ENCODE peak calls at places on chromosomes 16 and 17, in five cellular contexts. G is H1, K is K562, T is HepG2, B is GM12878. A is an unnamed sample. For H3K4me1, the result is how much of the 10 kb centered on the place peaks cover.

GRCh38 chr16:61887903-61888302 is 148.3 kb downstream of the CDH8 start:
- DNase-seq in K (no peak), G (no peak), T (no peak), B (peak), A (no peak)

GRCh38 chr16:69166221-69166833 is 20.6 kb upstream of the SNTB2 start:
- DNase-seq in T (no peak), G (no peak), B (no peak), K (peak), A (no peak)

GRCh38 chr17:6714315-6714874 is 1.2 kb upstream of the SLC13A5 start:
- DNase-seq in T (no peak), B (no peak), G (no peak), K (no peak), A (no peak)

GRCh38 chr16:31707743-31708335 is 165.8 kb upstream of the ZNF267 start:
- DNase-seq in K (no peak), G (no peak), B (no peak), T (no peak), A (no peak)

GRCh38 chr17:47896672-47897490 is 845 bp downstream of the SP2 start:
- DNase-seq in B (no peak), T (no peak), G (no peak), K (no peak), A (no peak)

GRCh38 chr16:58563775-58564174 is 48.5 kb downstream of the SETD6 start:
- DNase-seq in K (peak), G (no peak), T (no peak), B (no peak), A (peak)

GRCh38 chr16:10839271-10839661 is 20.7 kb upstream of the TVP23A start:
- DNase-seq in G (no peak), T (no peak), B (no peak), K (no peak), A (no peak)

GRCh38 chr17:59355030-59355694 is 23.7 kb downstream of the YPEL2 start:
- DNase-seq in G (no peak), B (no peak), K (no peak), T (no peak), A (no peak)

GRCh38 chr17:1673041-1673790 is 11.5 kb downstream of the PRPF8 start:
- DNase-seq in T (no peak), K (no peak), G (no peak), B (no peak), A (no peak)

GRCh38 chr17:17778308-17779014 is 58.3 kb downstream of the SREBF1 start:
- DNase-seq in K (no peak), T (no peak), G (no peak), B (no peak), A (no peak)

GRCh38 chr16:67883872-67884261 is 818 bp upstream of the NRN1L start:
- DNase-seq in B (no peak), G (no peak), K (peak), T (peak), A (peak)

GRCh38 chr17:56826611-56827414 is 6.9 kb downstream of the C17orf67 start:
- DNase-seq in T (no peak), K (no peak), B (no peak), G (no peak), A (no peak)

GRCh38 chr16:11612110-11612981 is 25.6 kb upstream of the LITAF start:
- DNase-seq in K (peak), B (no peak), G (no peak), T (peak), A (peak)

GRCh38 chr17:43360376-43360738 is 38.4 kb upstream of the ARL4D start:
- DNase-seq in B (no peak), G (no peak), K (no peak), T (peak), A (no peak)

GRCh38 chr17:49739662-49740271 is 24.2 kb downstream of the FAM117A start:
- DNase-seq in K (peak), G (no peak), T (peak), B (no peak), A (no peak)

GRCh38 chr17:3718251-3718650 is 5.5 kb upstream of the HASPIN start:
- DNase-seq in K (no peak), G (no peak), B (no peak), T (no peak), A (no peak)

GRCh38 chr17:82921426-82921825 is 81.6 kb upstream of the ZNF750 start:
- DNase-seq in G (no peak), T (no peak), K (no peak), B (no peak), A (no peak)
- H3K4me1 ChIP-seq in G (under half), T (under half), K (under half), B (under half), A (under half)

GRCh38 chr17:78591263-78591671 is 14.1 kb upstream of the DNAH17 start:
- DNase-seq in T (no peak), G (no peak), B (no peak), K (no peak), A (no peak)

GRCh38 chr17:78588258-78589030 is 11.2 kb upstream of the DNAH17 start:
- DNase-seq in K (no peak), T (peak), B (no peak), G (no peak), A (no peak)

GRCh38 chr17:78592991-78593329 is 15.8 kb upstream of the DNAH17 start:
- DNase-seq in T (no peak), G (no peak), K (no peak), B (no peak), A (no peak)

GRCh38 chr17:78589031-78589675 is 12.0 kb upstream of the DNAH17 start:
- DNase-seq in T (peak), K (no peak), G (no peak), B (no peak), A (no peak)

GRCh38 chr17:78589885-78590284 is 12.7 kb upstream of the DNAH17 start:
- DNase-seq in T (no peak), G (no peak), B (no peak), K (no peak), A (no peak)
- TF ChIP-seq CREB1 in T (no peak), G (no peak), B (no peak), K (no peak), A (no peak)

DNA sequence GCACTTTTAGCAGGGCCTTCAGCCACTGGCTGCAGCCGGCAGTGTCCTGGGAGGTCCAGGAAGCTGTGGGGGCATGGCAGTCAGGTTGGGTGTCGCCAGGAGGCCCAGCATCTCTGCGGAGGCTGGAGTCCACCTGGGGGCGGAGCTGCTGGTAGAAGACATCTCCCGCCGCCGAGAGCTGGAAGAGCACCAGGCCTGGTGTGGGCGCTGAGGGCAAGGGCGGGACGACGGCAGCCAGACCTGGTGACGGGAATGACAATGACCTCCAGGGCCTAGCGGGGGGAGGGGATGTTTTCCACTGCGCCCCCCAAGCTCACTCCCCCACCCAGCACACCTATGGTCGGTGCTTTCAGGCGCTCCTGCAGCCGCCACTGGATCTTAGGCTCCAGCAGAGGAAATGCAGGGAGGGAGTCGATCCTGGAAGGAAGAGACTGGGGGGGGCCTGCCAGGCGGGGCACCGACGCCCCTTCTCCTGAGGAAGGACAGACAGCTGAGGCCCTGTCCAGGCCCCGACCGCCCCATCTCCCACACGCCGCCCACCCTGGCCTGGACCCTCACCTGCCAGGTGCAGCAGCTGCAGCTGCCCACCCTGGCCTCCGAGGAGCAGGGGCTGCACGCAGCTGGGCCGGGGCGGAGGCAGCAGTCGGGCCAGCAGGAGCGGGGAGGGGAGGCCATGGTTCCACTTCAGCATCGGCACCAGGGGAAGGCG is 7.1 kb downstream of the TAF1C start:
- DNase-seq in B (no peak), G (no peak), T (no peak), K (no peak), A (no peak)
- H3K4me1 ChIP-seq in B (under half), G (under half), T (under half), K (under half), A (under half)

GRCh38 chr16:83888672-83889044 is 10.3 kb upstream of the MLYCD start:
- DNase-seq in G (no peak), K (no peak), B (no peak), T (no peak), A (no peak)
- TF ChIP-seq CREB1 in G (no peak), K (no peak), B (no peak), T (no peak), A (no peak)

DNA sequence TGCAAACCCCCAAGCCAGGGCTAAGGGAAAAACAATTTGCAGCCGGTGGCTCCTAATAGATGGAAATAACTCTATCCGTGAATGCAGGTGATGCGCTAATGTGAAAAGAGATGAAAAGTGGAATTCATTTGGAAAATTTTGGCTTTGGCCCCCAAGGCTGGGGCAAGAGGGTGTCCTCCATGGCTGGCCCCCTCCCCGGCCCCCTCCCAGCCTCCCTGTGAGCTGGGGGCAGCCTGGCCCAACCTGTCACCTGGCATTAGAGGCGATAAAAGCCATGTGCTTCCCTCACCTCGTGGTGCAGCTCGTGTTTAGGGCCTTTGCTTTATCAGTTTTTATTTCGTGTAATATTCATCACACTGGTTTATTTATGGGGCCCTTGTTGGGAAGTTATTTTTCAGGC is 267.2 kb downstream of the ENGASE start:
- DNase-seq in T (no peak), K (no peak), G (no peak), B (no peak), A (no peak)
- H3K4me1 ChIP-seq in T (under half), K (under half), G (under half), B (under half), A (under half)

DNA sequence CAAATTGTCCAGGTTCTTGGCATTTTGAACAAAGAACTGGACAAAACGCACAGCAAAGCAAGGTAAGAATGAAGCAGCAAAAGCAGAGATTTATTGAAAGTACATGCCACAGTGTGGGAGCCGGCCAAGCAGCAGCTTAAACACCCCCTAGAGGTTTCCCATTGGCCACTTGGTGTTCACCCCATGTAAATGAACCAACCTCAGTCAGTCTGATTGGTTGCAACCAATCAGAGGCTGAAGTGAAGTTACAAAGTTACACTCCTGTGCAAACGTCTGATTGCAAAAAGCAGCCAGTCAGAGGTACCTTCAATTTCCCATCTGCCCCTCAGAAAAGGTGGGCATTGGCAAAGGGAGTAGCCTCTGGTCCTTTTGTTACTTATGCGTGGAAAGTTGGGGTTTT is 8.8 kb upstream of the ZNF263 start:
- DNase-seq in G (no peak), K (no peak), T (peak), B (no peak), A (no peak)
- TF ChIP-seq CREB1 in G (no peak), K (no peak), T (peak), B (no peak), A (no peak)